ENCODE peak calls at places on chromosomes 13 and 19, in four cellular contexts. X is WTC11, V is SK-N-SH, A is GM12878. S is an unnamed sample.
A peak's percentile ranks its signal among the peaks of the same experiment; 100 is the strongest.

GRCh38 chr13:74825170-74825948 is 656.6 kb downstream of the TBC1D4 start:
- DNase-seq in X (no peak), A (no peak), V (no peak), S (no peak)

GRCh38 chr19:54938906-54939305 is 8.4 kb downstream of the NLRP7 start:
- DNase-seq in V (no peak), A (no peak), X (no peak), S (no peak)

GRCh38 chr13:74747186-74747955 is 613.2 kb upstream of the KLF12 start:
- DNase-seq in A (no peak), X (no peak), V (no peak), S (no peak)

GRCh38 chr13:39892731-39893293 is 237.3 kb downstream of the COG6 start:
- DNase-seq in V (peak; percentile 35), X (no peak), A (no peak), S (no peak)

GRCh38 chr13:113810640-113811039 is 51.6 kb downstream of the TMEM255B start:
- DNase-seq in A (no peak), X (no peak), V (no peak), S (no peak)

GRCh38 chr13:37870895-37871550 is 1.5 kb upstream of the TRPC4 start:
- DNase-seq in V (no peak), X (peak; percentile 17), A (no peak), S (no peak)

GRCh38 chr19:46288896-46289588 is 7.8 kb upstream of the HIF3A start:
- DNase-seq in A (no peak), X (no peak), V (no peak), S (no peak)

GRCh38 chr13:90974249-90974954 is 373.1 kb upstream of the MIR17HG start:
- DNase-seq in X (no peak), A (no peak), V (no peak), S (no peak)

GRCh38 chr13:93727301-93728141 is 500.9 kb downstream of the GPC6 start:
- DNase-seq in X (no peak), V (no peak), A (no peak), S (no peak)

GRCh38 chr19:4671182-4671851 is 1.2 kb upstream of the MYDGF start:
- DNase-seq in A (no peak), V (no peak), X (no peak), S (no peak)

GRCh38 chr13:30718661-30719520 is 16.5 kb upstream of the ALOX5AP start:
- DNase-seq in X (no peak), V (no peak), A (no peak), S (no peak)

GRCh38 chr13:40206241-40207109 is 460.0 kb downstream of the FOXO1 start:
- DNase-seq in V (no peak), X (no peak), A (peak; percentile 53), S (no peak)

GRCh38 chr19:3507371-3508120 is 1.4 kb downstream of the FZR1 start:
- DNase-seq in A (no peak), V (peak; percentile 55), X (peak; percentile 42), S (peak; percentile 47)

GRCh38 chr19:56759531-56759930 is 81.0 kb downstream of the PEG3 start:
- DNase-seq in A (no peak), V (no peak), X (no peak), S (no peak)

GRCh38 chr19:56217039-56217949 is 15.2 kb downstream of the ZSCAN5C start:
- DNase-seq in V (peak; percentile 39), A (no peak), X (peak; percentile 72), S (no peak)

GRCh38 chr19:15550273-15550672 is 41.9 kb downstream of the CYP4F22 start:
- DNase-seq in A (no peak), V (no peak), X (no peak), S (no peak)

GRCh38 chr13:43266953-43267615 is 243.7 kb downstream of the DNAJC15 start:
- DNase-seq in X (no peak), V (no peak), A (no peak), S (no peak)

DNA sequence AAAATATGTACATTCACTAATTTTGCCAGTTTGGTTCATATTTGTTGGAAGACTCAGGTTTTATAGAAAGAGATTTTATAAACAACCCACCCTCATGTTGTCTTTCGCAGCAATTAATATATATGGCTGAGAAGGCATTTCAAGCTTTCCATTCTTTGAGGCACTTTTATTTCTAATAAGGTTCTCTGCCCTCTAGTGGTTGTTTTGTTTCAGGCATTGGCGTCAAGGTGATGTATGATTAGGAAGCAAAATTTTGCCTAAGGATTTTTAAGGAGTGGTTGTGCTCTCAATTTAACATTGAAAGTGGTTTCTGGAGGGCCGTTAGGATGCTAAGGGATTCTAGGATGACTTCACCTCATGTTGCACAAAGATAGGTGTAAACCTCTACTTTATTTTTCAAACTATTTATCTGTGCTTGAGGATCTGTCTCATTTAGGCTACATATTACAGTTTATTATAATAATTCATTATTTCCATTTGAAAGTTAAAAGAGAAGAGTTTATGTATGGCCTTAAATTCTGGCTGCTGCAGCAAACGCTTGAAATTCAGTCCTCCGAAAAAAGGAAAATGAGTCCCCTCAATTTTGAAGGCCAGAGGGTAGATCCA is 35.9 kb downstream of the OXGR1 start:
- DNase-seq in V (peak; percentile 30), A (no peak), X (no peak), S (peak; percentile 16)
- TF ChIP-seq USF1 in V (no peak), A (no peak), X (no peak), S (no peak)

GRCh38 chr13:111047326-111047725 is 67.8 kb upstream of the ARHGEF7 start:
- DNase-seq in X (no peak), A (no peak), V (no peak), S (no peak)
- TF ChIP-seq USF1 in X (no peak), A (no peak), V (no peak), S (no peak)

GRCh38 chr13:110034031-110034430 is 247.6 kb upstream of the IRS2 start:
- DNase-seq in V (no peak), A (no peak), X (no peak), S (no peak)
- TF ChIP-seq USF1 in V (no peak), A (no peak), X (no peak), S (no peak)

DNA sequence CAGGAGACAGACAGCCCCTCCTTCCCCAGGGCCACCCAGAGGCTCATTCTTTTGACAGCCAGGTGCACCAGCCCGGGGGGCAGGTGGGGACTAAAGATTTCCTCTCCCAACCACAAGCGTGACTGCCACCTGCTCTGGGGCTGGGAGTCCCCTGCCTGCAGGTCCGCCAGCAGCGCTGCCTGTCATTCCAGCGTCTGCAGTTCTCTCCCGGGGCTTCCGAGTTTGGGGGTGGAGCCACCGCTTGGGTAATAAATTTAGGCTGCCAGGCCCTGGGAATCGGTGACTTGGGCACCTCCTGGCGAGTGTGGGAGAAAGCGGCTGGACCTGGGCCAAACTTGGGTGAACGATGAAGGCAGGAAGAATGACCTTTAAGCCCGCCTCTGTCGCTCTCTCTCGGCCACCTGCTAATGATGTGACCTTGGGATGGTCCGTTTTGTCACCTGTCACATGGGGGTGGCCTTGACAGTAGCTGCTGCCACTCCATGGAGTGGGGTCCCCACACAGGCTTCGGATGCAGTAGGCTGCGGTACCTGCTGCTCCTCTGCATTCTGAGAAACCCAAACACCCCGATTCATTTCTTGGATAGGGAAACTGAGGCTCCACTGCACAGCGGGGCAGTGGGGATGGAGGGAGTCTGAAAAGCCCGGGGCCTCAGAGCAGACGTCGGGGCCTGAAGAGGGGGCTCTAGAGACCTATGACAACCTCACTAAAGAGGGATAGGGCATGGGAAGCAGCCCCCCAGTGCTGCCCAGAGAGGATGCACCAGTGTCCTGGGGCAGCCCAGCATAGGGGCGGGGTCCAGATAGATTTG is 12.8 kb downstream of the FUT6 start:
- DNase-seq in A (no peak), V (peak; percentile 83), X (peak; percentile 69), S (peak; percentile 34)
- TF ChIP-seq USF1 in A (no peak), V (no peak), X (no peak), S (peak; percentile 39)